ENCODE peak calls at places on chromosomes 1 and 21, in nine cellular contexts. One of them, this sample, is unnamed.

GRCh38 chr1:942411-942821 is 16.6 kb downstream of the NOC2L start:
- DNase-seq in prostate gland: no peak
- DNase-seq in small intestine: no peak
- DNase-seq in psoas muscle: no peak
- DNase-seq in ascending aorta: no peak
- DNase-seq in tibial nerve: no peak
- DNase-seq in CD8-positive, alpha-beta T cell: no peak
- DNase-seq in neuronal stem cell: no peak
- DNase-seq in left ventricle myocardium inferior: no peak
- DNase-seq in this sample: no peak

GRCh38 chr1:93593868-93594602 is 87.6 kb downstream of the BCAR3 start:
- DNase-seq in left ventricle myocardium inferior: no peak
- DNase-seq in small intestine: no peak
- DNase-seq in neuronal stem cell: no peak
- DNase-seq in psoas muscle: no peak
- DNase-seq in tibial nerve: no peak
- DNase-seq in prostate gland: no peak
- DNase-seq in ascending aorta: no peak
- DNase-seq in CD8-positive, alpha-beta T cell: no peak
- DNase-seq in this sample: no peak

GRCh38 chr1:245673920-245674414 is 519.2 kb downstream of the KIF26B start:
- DNase-seq in neuronal stem cell: no peak
- DNase-seq in tibial nerve: no peak
- DNase-seq in left ventricle myocardium inferior: no peak
- DNase-seq in ascending aorta: no peak
- DNase-seq in prostate gland: no peak
- DNase-seq in CD8-positive, alpha-beta T cell: no peak
- DNase-seq in small intestine: no peak
- DNase-seq in psoas muscle: no peak
- DNase-seq in this sample: no peak

GRCh38 chr1:201473296-201473695 is 4.3 kb upstream of the PHLDA3 start:
- DNase-seq in neuronal stem cell: no peak
- DNase-seq in CD8-positive, alpha-beta T cell: no peak
- DNase-seq in ascending aorta: no peak
- DNase-seq in prostate gland: no peak
- DNase-seq in psoas muscle: no peak
- DNase-seq in left ventricle myocardium inferior: no peak
- DNase-seq in tibial nerve: no peak
- DNase-seq in small intestine: no peak
- DNase-seq in this sample: no peak

GRCh38 chr1:66998972-66999371 is 55.0 kb downstream of the SLC35D1 start:
- DNase-seq in left ventricle myocardium inferior: no peak
- DNase-seq in neuronal stem cell: no peak
- DNase-seq in ascending aorta: no peak
- DNase-seq in small intestine: no peak
- DNase-seq in tibial nerve: no peak
- DNase-seq in CD8-positive, alpha-beta T cell: no peak
- DNase-seq in prostate gland: no peak
- DNase-seq in psoas muscle: no peak
- DNase-seq in this sample: no peak

GRCh38 chr1:233357595-233358446 is 30.3 kb downstream of the MAP3K21 start:
- DNase-seq in psoas muscle: no peak
- DNase-seq in tibial nerve: no peak
- DNase-seq in ascending aorta: no peak
- DNase-seq in small intestine: no peak
- DNase-seq in CD8-positive, alpha-beta T cell: no peak
- DNase-seq in prostate gland: no peak
- DNase-seq in neuronal stem cell: no peak
- DNase-seq in left ventricle myocardium inferior: no peak
- DNase-seq in this sample: no peak

GRCh38 chr1:84675631-84676030 is 14.6 kb downstream of the SSX2IP start:
- DNase-seq in CD8-positive, alpha-beta T cell: no peak
- DNase-seq in ascending aorta: no peak
- DNase-seq in tibial nerve: no peak
- DNase-seq in neuronal stem cell: no peak
- DNase-seq in left ventricle myocardium inferior: no peak
- DNase-seq in psoas muscle: no peak
- DNase-seq in small intestine: no peak
- DNase-seq in prostate gland: no peak
- DNase-seq in this sample: no peak

GRCh38 chr1:117967472-117967871 is 37.9 kb downstream of the WDR3 start:
- DNase-seq in psoas muscle: no peak
- DNase-seq in tibial nerve: no peak
- DNase-seq in CD8-positive, alpha-beta T cell: no peak
- DNase-seq in ascending aorta: no peak
- DNase-seq in neuronal stem cell: peak; percentile 14
- DNase-seq in prostate gland: no peak
- DNase-seq in left ventricle myocardium inferior: no peak
- DNase-seq in small intestine: no peak
- DNase-seq in this sample: no peak

GRCh38 chr1:200272669-200273068 is 137.2 kb downstream of the ZNF281 start:
- DNase-seq in ascending aorta: no peak
- DNase-seq in CD8-positive, alpha-beta T cell: no peak
- DNase-seq in tibial nerve: no peak
- DNase-seq in neuronal stem cell: no peak
- DNase-seq in small intestine: no peak
- DNase-seq in psoas muscle: no peak
- DNase-seq in left ventricle myocardium inferior: no peak
- DNase-seq in prostate gland: no peak
- DNase-seq in this sample: no peak

GRCh38 chr1:39822146-39822545 is 33.5 kb upstream of the BMP8B start:
- DNase-seq in neuronal stem cell: no peak
- DNase-seq in tibial nerve: no peak
- DNase-seq in ascending aorta: no peak
- DNase-seq in CD8-positive, alpha-beta T cell: no peak
- DNase-seq in left ventricle myocardium inferior: no peak
- DNase-seq in small intestine: no peak
- DNase-seq in psoas muscle: no peak
- DNase-seq in prostate gland: no peak
- DNase-seq in this sample: no peak

GRCh38 chr1:226708342-226708780 is 30.7 kb downstream of the ITPKB start:
- DNase-seq in tibial nerve: peak; percentile 61
- DNase-seq in small intestine: peak; percentile 70
- DNase-seq in psoas muscle: no peak
- DNase-seq in prostate gland: no peak
- DNase-seq in CD8-positive, alpha-beta T cell: no peak
- DNase-seq in ascending aorta: no peak
- DNase-seq in neuronal stem cell: no peak
- DNase-seq in left ventricle myocardium inferior: no peak
- DNase-seq in this sample: no peak

GRCh38 chr1:58783090-58783992 is 506 bp downstream of the JUN start:
- DNase-seq in small intestine: peak; percentile 58
- DNase-seq in CD8-positive, alpha-beta T cell: no peak
- DNase-seq in neuronal stem cell: peak; percentile 60
- DNase-seq in ascending aorta: peak; percentile 8
- DNase-seq in tibial nerve: peak; percentile 45
- DNase-seq in prostate gland: peak; percentile 49
- DNase-seq in psoas muscle: peak; percentile 70
- DNase-seq in left ventricle myocardium inferior: peak; percentile 50
- DNase-seq in this sample: no peak

GRCh38 chr1:164830628-164831027 is 271.6 kb downstream of the PBX1 start:
- DNase-seq in psoas muscle: no peak
- DNase-seq in tibial nerve: no peak
- DNase-seq in prostate gland: peak; percentile 85
- DNase-seq in left ventricle myocardium inferior: no peak
- DNase-seq in small intestine: no peak
- DNase-seq in neuronal stem cell: no peak
- DNase-seq in CD8-positive, alpha-beta T cell: no peak
- DNase-seq in ascending aorta: no peak
- DNase-seq in this sample: no peak

GRCh38 chr1:167737169-167737568 is 15.4 kb downstream of the MPZL1 start:
- DNase-seq in tibial nerve: no peak
- DNase-seq in prostate gland: no peak
- DNase-seq in psoas muscle: no peak
- DNase-seq in ascending aorta: no peak
- DNase-seq in neuronal stem cell: no peak
- DNase-seq in small intestine: peak; percentile 90
- DNase-seq in left ventricle myocardium inferior: no peak
- DNase-seq in CD8-positive, alpha-beta T cell: no peak
- DNase-seq in this sample: no peak

DNA sequence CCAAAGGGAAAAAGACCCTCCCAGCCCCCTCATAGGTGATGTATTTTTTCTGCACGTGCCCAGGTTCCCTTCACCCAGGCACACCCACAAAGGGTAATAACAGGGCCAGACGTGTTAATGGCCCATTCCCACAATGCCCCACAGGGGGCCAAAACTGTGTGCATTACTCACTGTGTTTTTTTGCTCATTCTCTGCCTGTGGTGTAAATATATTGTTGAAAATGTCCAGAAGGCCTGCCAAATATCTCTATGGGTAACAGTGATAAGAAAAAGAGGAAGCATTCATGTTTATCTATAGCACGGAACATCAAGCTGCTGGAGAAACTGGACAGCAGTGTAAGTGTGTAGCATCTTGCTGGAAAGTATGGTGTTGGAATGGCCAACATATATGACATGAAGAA is 21.9 kb downstream of the RHEX start:
- DNase-seq in CD8-positive, alpha-beta T cell: no peak
- DNase-seq in psoas muscle: no peak
- DNase-seq in prostate gland: no peak
- DNase-seq in ascending aorta: no peak
- DNase-seq in neuronal stem cell: no peak
- DNase-seq in left ventricle myocardium inferior: no peak
- DNase-seq in tibial nerve: no peak
- DNase-seq in small intestine: no peak
- DNase-seq in this sample: no peak
- H3K4me1 ChIP-seq in CD8-positive, alpha-beta T cell: peaks cover 2% of the 10 kb centered on the region
- H3K4me1 ChIP-seq in psoas muscle: no peaks in the 10 kb centered on the region
- H3K4me1 ChIP-seq in prostate gland: no peaks in the 10 kb centered on the region
- H3K4me1 ChIP-seq in ascending aorta: no peaks in the 10 kb centered on the region
- H3K4me1 ChIP-seq in neuronal stem cell: no peaks in the 10 kb centered on the region
- H3K4me1 ChIP-seq in left ventricle myocardium inferior: no peaks in the 10 kb centered on the region
- H3K4me1 ChIP-seq in tibial nerve: no peaks in the 10 kb centered on the region
- H3K4me1 ChIP-seq in small intestine: no peaks in the 10 kb centered on the region
- H3K4me1 ChIP-seq in this sample: peaks cover 4% of the 10 kb centered on the region

GRCh38 chr1:24558902-24559791 is 3.3 kb downstream of the NCMAP start:
- DNase-seq in neuronal stem cell: no peak
- DNase-seq in prostate gland: peak; percentile 72
- DNase-seq in small intestine: no peak
- DNase-seq in psoas muscle: peak; percentile 46
- DNase-seq in CD8-positive, alpha-beta T cell: no peak
- DNase-seq in left ventricle myocardium inferior: peak; percentile 48
- DNase-seq in ascending aorta: no peak
- DNase-seq in tibial nerve: peak; percentile 62
- DNase-seq in this sample: peak; percentile 37

GRCh38 chr1:24564695-24565094 is 8.8 kb downstream of the NCMAP start:
- DNase-seq in neuronal stem cell: no peak
- DNase-seq in left ventricle myocardium inferior: no peak
- DNase-seq in prostate gland: no peak
- DNase-seq in small intestine: no peak
- DNase-seq in psoas muscle: no peak
- DNase-seq in CD8-positive, alpha-beta T cell: no peak
- DNase-seq in tibial nerve: no peak
- DNase-seq in ascending aorta: no peak
- DNase-seq in this sample: no peak

GRCh38 chr1:24560361-24560760 is 4.5 kb downstream of the NCMAP start:
- DNase-seq in CD8-positive, alpha-beta T cell: no peak
- DNase-seq in tibial nerve: no peak
- DNase-seq in left ventricle myocardium inferior: no peak
- DNase-seq in prostate gland: no peak
- DNase-seq in psoas muscle: no peak
- DNase-seq in neuronal stem cell: no peak
- DNase-seq in small intestine: no peak
- DNase-seq in ascending aorta: no peak
- DNase-seq in this sample: no peak

GRCh38 chr1:24566266-24566867 is 10.5 kb downstream of the NCMAP start:
- DNase-seq in neuronal stem cell: no peak
- DNase-seq in ascending aorta: no peak
- DNase-seq in left ventricle myocardium inferior: no peak
- DNase-seq in psoas muscle: no peak
- DNase-seq in CD8-positive, alpha-beta T cell: no peak
- DNase-seq in small intestine: no peak
- DNase-seq in prostate gland: no peak
- DNase-seq in tibial nerve: no peak
- DNase-seq in this sample: no peak

GRCh38 chr1:24562625-24563024 is 6.7 kb downstream of the NCMAP start:
- DNase-seq in tibial nerve: no peak
- DNase-seq in neuronal stem cell: no peak
- DNase-seq in left ventricle myocardium inferior: no peak
- DNase-seq in psoas muscle: no peak
- DNase-seq in CD8-positive, alpha-beta T cell: no peak
- DNase-seq in small intestine: peak; percentile 61
- DNase-seq in prostate gland: no peak
- DNase-seq in ascending aorta: no peak
- DNase-seq in this sample: no peak
- H3K4me3 ChIP-seq in tibial nerve: no peak overlapping the region
- H3K4me3 ChIP-seq in neuronal stem cell: no peak overlapping the region
- H3K4me3 ChIP-seq in left ventricle myocardium inferior: no peak overlapping the region
- H3K4me3 ChIP-seq in psoas muscle: no peak overlapping the region
- H3K4me3 ChIP-seq in CD8-positive, alpha-beta T cell: no peak overlapping the region
- H3K4me3 ChIP-seq in small intestine: no peak overlapping the region
- H3K4me3 ChIP-seq in prostate gland: no peak overlapping the region
- H3K4me3 ChIP-seq in ascending aorta: no peak overlapping the region
- H3K4me3 ChIP-seq in this sample: no peak overlapping the region

GRCh38 chr21:44654576-44654950 is at the start of gene KRTAP12-4:
- DNase-seq in small intestine: no peak
- DNase-seq in psoas muscle: no peak
- DNase-seq in neuronal stem cell: no peak
- DNase-seq in tibial nerve: no peak
- DNase-seq in prostate gland: no peak
- DNase-seq in CD8-positive, alpha-beta T cell: no peak
- DNase-seq in ascending aorta: no peak
- DNase-seq in left ventricle myocardium inferior: no peak
- DNase-seq in this sample: no peak

GRCh38 chr21:44650973-44651675 is 3.3 kb downstream of the KRTAP12-4 start:
- DNase-seq in ascending aorta: no peak
- DNase-seq in prostate gland: no peak
- DNase-seq in tibial nerve: no peak
- DNase-seq in psoas muscle: no peak
- DNase-seq in left ventricle myocardium inferior: no peak
- DNase-seq in CD8-positive, alpha-beta T cell: no peak
- DNase-seq in neuronal stem cell: no peak
- DNase-seq in small intestine: no peak
- DNase-seq in this sample: no peak

GRCh38 chr21:44653123-44653522 is 1.3 kb downstream of the KRTAP12-4 start:
- DNase-seq in tibial nerve: no peak
- DNase-seq in small intestine: no peak
- DNase-seq in CD8-positive, alpha-beta T cell: no peak
- DNase-seq in neuronal stem cell: no peak
- DNase-seq in ascending aorta: no peak
- DNase-seq in left ventricle myocardium inferior: no peak
- DNase-seq in psoas muscle: no peak
- DNase-seq in prostate gland: no peak
- DNase-seq in this sample: no peak

GRCh38 chr21:44656868-44657267 is 864 bp upstream of the KRTAP12-3 start:
- DNase-seq in tibial nerve: no peak
- DNase-seq in psoas muscle: no peak
- DNase-seq in left ventricle myocardium inferior: no peak
- DNase-seq in ascending aorta: no peak
- DNase-seq in CD8-positive, alpha-beta T cell: no peak
- DNase-seq in neuronal stem cell: no peak
- DNase-seq in small intestine: no peak
- DNase-seq in prostate gland: no peak
- DNase-seq in this sample: no peak

GRCh38 chr21:44653656-44654575 is 543 bp downstream of the KRTAP12-4 start:
- DNase-seq in CD8-positive, alpha-beta T cell: peak; percentile 66
- DNase-seq in neuronal stem cell: no peak
- DNase-seq in prostate gland: no peak
- DNase-seq in tibial nerve: no peak
- DNase-seq in psoas muscle: no peak
- DNase-seq in left ventricle myocardium inferior: no peak
- DNase-seq in ascending aorta: no peak
- DNase-seq in small intestine: no peak
- DNase-seq in this sample: no peak
- H3K4me1 ChIP-seq in CD8-positive, alpha-beta T cell: peaks cover 54% of the 10 kb centered on the region
- H3K4me1 ChIP-seq in neuronal stem cell: no peaks in the 10 kb centered on the region
- H3K4me1 ChIP-seq in prostate gland: no peaks in the 10 kb centered on the region
- H3K4me1 ChIP-seq in tibial nerve: no peaks in the 10 kb centered on the region
- H3K4me1 ChIP-seq in psoas muscle: no peaks in the 10 kb centered on the region
- H3K4me1 ChIP-seq in left ventricle myocardium inferior: no peaks in the 10 kb centered on the region
- H3K4me1 ChIP-seq in ascending aorta: no peaks in the 10 kb centered on the region
- H3K4me1 ChIP-seq in small intestine: peaks cover 3% of the 10 kb centered on the region
- H3K4me1 ChIP-seq in this sample: peaks cover 1% of the 10 kb centered on the region

GRCh38 chr1:156113263-156114004 is 1.1 kb upstream of the LMNA start:
- DNase-seq in neuronal stem cell: no peak
- DNase-seq in prostate gland: no peak
- DNase-seq in ascending aorta: no peak
- DNase-seq in small intestine: no peak
- DNase-seq in tibial nerve: peak; percentile 4
- DNase-seq in left ventricle myocardium inferior: no peak
- DNase-seq in CD8-positive, alpha-beta T cell: no peak
- DNase-seq in psoas muscle: no peak
- DNase-seq in this sample: no peak
- H3K4me3 ChIP-seq in neuronal stem cell: no peak overlapping the region
- H3K4me3 ChIP-seq in prostate gland: no peak overlapping the region
- H3K4me3 ChIP-seq in ascending aorta: peak overlapping the region; percentile 100
- H3K4me3 ChIP-seq in small intestine: no peak overlapping the region
- H3K4me3 ChIP-seq in tibial nerve: no peak overlapping the region
- H3K4me3 ChIP-seq in left ventricle myocardium inferior: peak overlapping the region; percentile 100
- H3K4me3 ChIP-seq in CD8-positive, alpha-beta T cell: no peak overlapping the region
- H3K4me3 ChIP-seq in psoas muscle: peak overlapping the region; percentile 99
- H3K4me3 ChIP-seq in this sample: no peak overlapping the region

This sample was measured in iPS DF 6.9.